ENCODE peak calls at places on chromosomes 16 and 17, in four cellular contexts. M is suprapubic skin, S is SW 1271, W is T-helper 1 cell. D is an unnamed sample.

GRCh38 chr17:59842901-59843652 is 49.7 kb downstream of the TUBD1 start:
- DNase-seq in M (no peak), W (no peak), S (peak; percentile 91), D (peak; percentile 94)

GRCh38 chr16:85173077-85173980 is 61.1 kb upstream of the CIBAR2 start:
- DNase-seq in M (no peak), W (no peak), S (peak; percentile 53), D (peak; percentile 75)

GRCh38 chr16:4517812-4518211 is 20.8 kb downstream of the CDIP1 start:
- DNase-seq in M (no peak), S (no peak), W (no peak), D (no peak)

GRCh38 chr17:80997471-80998387 is 6.1 kb downstream of the CHMP6 start:
- DNase-seq in S (no peak), M (no peak), W (no peak), D (no peak)

GRCh38 chr16:30894540-30895368 is 877 bp upstream of the BCL7C start:
- DNase-seq in W (no peak), S (no peak), M (no peak), D (no peak)

GRCh38 chr17:47423406-47424295 is 99.9 kb downstream of the EFCAB13 start:
- DNase-seq in M (peak; percentile 75), S (no peak), W (no peak), D (no peak)

GRCh38 chr17:2853722-2854580 is 57.7 kb downstream of the RAP1GAP2 start:
- DNase-seq in S (no peak), W (no peak), M (peak; percentile 82), D (no peak)

GRCh38 chr16:81740163-81740562 is 38.9 kb upstream of the PLCG2 start:
- DNase-seq in W (no peak), S (no peak), M (no peak), D (no peak)

GRCh38 chr17:30414486-30414885 is 35.8 kb downstream of the CPD start:
- DNase-seq in S (no peak), M (no peak), W (no peak), D (no peak)

GRCh38 chr17:58757162-58757613 is 1.5 kb downstream of the PPM1E start:
- DNase-seq in W (no peak), S (no peak), M (no peak), D (no peak)

GRCh38 chr17:39635614-39636176 is 1.2 kb upstream of the STARD3 start:
- DNase-seq in M (no peak), W (no peak), S (no peak), D (no peak)